ENCODE peak calls at places on chromosomes 7 and 10, in six cellular contexts. U is tibial nerve, M is fibroblast of lung, X is colonic mucosa, G is left lung, O is endothelial cell of umbilical vein. S is an unnamed sample.

GRCh38 chr10:114138581-114138980 is 35.4 kb downstream of the CCDC186 start:
- DNase-seq in U (no peak), M (no peak), X (no peak), G (no peak), O (peak; percentile 77), S (no peak)

GRCh38 chr10:117162093-117163021 is 24.3 kb upstream of the VAX1 start:
- DNase-seq in U (no peak), M (no peak), X (no peak), G (no peak), O (no peak), S (no peak)

GRCh38 chr10:48821111-48821510 is 118.5 kb downstream of the LRRC18 start:
- DNase-seq in U (no peak), M (no peak), X (no peak), G (no peak), O (no peak), S (no peak)

GRCh38 chr7:139583826-139584553 is 60.5 kb downstream of the CLEC2L start:
- DNase-seq in U (no peak), M (no peak), X (no peak), G (no peak), O (no peak), S (peak; percentile 5)

GRCh38 chr7:93902777-93903423 is 3.5 kb upstream of the GNGT1 start:
- DNase-seq in U (no peak), M (peak; percentile 63), X (peak; percentile 23), G (no peak), O (peak; percentile 83), S (peak; percentile 18)

GRCh38 chr10:85124592-85124991 is 796.2 kb downstream of the CCSER2 start:
- DNase-seq in U (no peak), M (no peak), X (no peak), G (peak; percentile 41), O (no peak), S (peak; percentile 25)

GRCh38 chr10:30751678-30752331 is 122.3 kb upstream of the LYZL2 start:
- DNase-seq in U (peak; percentile 74), M (peak; percentile 52), X (peak; percentile 56), G (peak; percentile 42), O (peak; percentile 76), S (no peak)

GRCh38 chr7:151891182-151891581 is 14.3 kb upstream of the PRKAG2 start:
- DNase-seq in U (no peak), M (no peak), X (peak; percentile 55), G (no peak), O (no peak), S (no peak)

GRCh38 chr7:85890244-85890811 is 703.5 kb upstream of the SEMA3D start:
- DNase-seq in U (no peak), M (peak; percentile 23), X (no peak), G (no peak), O (peak; percentile 28), S (no peak)

GRCh38 chr10:89295597-89295996 is 6.2 kb upstream of the IFIT2 start:
- DNase-seq in U (no peak), M (peak; percentile 71), X (no peak), G (no peak), O (no peak), S (no peak)

GRCh38 chr7:46173526-46174191 is 252.6 kb upstream of the IGFBP3 start:
- DNase-seq in U (no peak), M (peak; percentile 41), X (no peak), G (no peak), O (no peak), S (peak; percentile 79)

GRCh38 chr7:6228865-6229264 is 43.6 kb downstream of the CYTH3 start:
- DNase-seq in U (no peak), M (peak; percentile 37), X (no peak), G (no peak), O (peak; percentile 30), S (no peak)

GRCh38 chr10:127875916-127876315 is 16.8 kb downstream of the CLRN3 start:
- DNase-seq in U (no peak), M (no peak), X (peak; percentile 0), G (no peak), O (peak; percentile 11), S (no peak)

GRCh38 chr7:27189560-27190283 is 4.7 kb upstream of the HOXA11 start:
- DNase-seq in U (no peak), M (no peak), X (no peak), G (peak; percentile 10), O (no peak), S (no peak)

GRCh38 chr7:4815609-4816418 is 40.4 kb downstream of the AP5Z1 start:
- DNase-seq in U (no peak), M (no peak), X (no peak), G (no peak), O (no peak), S (no peak)

GRCh38 chr10:28664369-28664740 is 13.0 kb upstream of the BAMBI start:
- DNase-seq in U (no peak), M (peak; percentile 79), X (no peak), G (no peak), O (no peak), S (no peak)

GRCh38 chr7:51224811-51225581 is 91.6 kb downstream of the COBL start:
- DNase-seq in U (no peak), M (no peak), X (peak; percentile 88), G (peak; percentile 78), O (no peak), S (no peak)
- TF ChIP-seq CTCF in U (no peak), M (no peak), X (peak; percentile 53), G (peak; percentile 16), O (no peak), S (no peak)

GRCh38 chr7:130069179-130069977 is 956 bp upstream of the KLHDC10 start:
- DNase-seq in U (no peak), M (no peak), X (no peak), G (no peak), O (no peak), S (peak; percentile 36)

GRCh38 chr7:130069978-130070899 is at the start of gene KLHDC10:
- DNase-seq in U (peak; percentile 96), M (peak; percentile 99), X (peak; percentile 98), G (peak; percentile 97), O (peak; percentile 99), S (peak; percentile 97)

GRCh38 chr7:130071701-130072622 is 1.6 kb downstream of the KLHDC10 start:
- DNase-seq in U (no peak), M (peak; percentile 86), X (peak; percentile 62), G (no peak), O (peak; percentile 86), S (peak; percentile 74)

GRCh38 chr7:130065500-130066152 is 4.7 kb upstream of the KLHDC10 start:
- DNase-seq in U (no peak), M (no peak), X (no peak), G (no peak), O (no peak), S (peak; percentile 70)

GRCh38 chr7:130070900-130071622 is 727 bp downstream of the KLHDC10 start:
- DNase-seq in U (no peak), M (no peak), X (peak; percentile 27), G (no peak), O (peak; percentile 21), S (no peak)
- H3K4me1 ChIP-seq in U (peaks cover 12% of the 10 kb centered on the region), M (no peaks in the 10 kb centered on the region), X (peaks cover 4% of the 10 kb centered on the region), G (peaks cover 47% of the 10 kb centered on the region), O (peaks cover 32% of the 10 kb centered on the region), S (peaks cover 24% of the 10 kb centered on the region)

DNA sequence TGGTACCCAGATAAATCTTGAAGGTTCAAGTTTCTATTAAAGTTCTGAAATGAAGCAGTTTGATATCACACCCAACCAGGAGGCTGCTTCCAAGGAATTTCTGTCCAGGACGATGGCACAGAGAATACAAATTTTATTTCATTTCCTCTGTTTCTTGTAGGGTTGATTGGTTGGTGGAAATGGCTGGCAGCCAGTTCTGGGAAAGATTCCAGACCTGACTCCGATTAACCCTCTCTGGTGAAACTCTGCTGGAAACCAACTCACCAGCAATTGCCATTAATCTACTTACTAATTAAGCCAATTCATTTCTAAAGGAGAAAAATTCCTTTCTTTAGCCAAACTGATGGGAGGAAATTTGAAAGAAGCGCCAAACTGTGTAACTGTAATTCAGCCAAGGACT is 10.6 kb downstream of the PTF1A start:
- DNase-seq in U (no peak), M (no peak), X (no peak), G (no peak), O (no peak), S (no peak)
- H3K27me3 ChIP-seq in U (peaks cover 54% of the 10 kb centered on the region), M (peaks cover 14% of the 10 kb centered on the region), X (peaks cover 28% of the 10 kb centered on the region), G (peaks cover 78% of the 10 kb centered on the region), O (peaks cover 58% of the 10 kb centered on the region), S (no peaks in the 10 kb centered on the region)

GRCh38 chr7:137289101-137289500 is 54.4 kb downstream of the PTN start:
- DNase-seq in U (no peak), M (no peak), X (no peak), G (no peak), O (no peak), S (no peak)

GRCh38 chr7:137282043-137282442 is 61.5 kb downstream of the PTN start:
- DNase-seq in U (no peak), M (no peak), X (no peak), G (no peak), O (no peak), S (no peak)

GRCh38 chr7:137283147-137283546 is 60.4 kb downstream of the PTN start:
- DNase-seq in U (no peak), M (no peak), X (no peak), G (no peak), O (no peak), S (no peak)

DNA sequence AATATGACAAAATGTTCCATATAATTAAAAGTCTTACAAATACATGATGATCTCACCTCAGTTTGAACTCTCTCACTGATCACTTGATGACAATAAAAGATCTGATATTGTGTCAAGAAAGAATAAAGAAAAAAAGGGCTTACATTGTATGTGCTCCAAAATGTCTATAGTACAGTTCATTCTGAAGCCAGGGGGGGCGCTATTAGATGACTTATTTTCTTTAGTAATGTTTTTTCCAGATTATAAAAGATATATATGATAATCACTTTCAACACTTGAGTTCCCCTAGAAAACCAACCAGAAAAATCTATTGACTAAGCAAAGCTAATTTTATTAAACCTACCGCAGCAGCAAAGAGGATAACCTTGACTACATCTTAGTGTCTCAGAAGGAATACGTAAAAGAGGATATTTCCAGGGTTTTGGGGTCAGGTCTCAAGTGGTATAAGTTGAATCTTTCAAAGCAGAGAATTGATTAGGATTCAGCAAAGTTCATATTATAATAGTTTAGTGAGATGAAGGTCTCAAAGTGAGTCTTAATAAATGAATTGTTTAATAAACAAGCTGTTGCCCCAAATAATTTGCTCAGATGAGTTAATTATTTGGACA is 55.8 kb downstream of the PTN start:
- DNase-seq in U (no peak), M (no peak), X (no peak), G (no peak), O (peak; percentile 1), S (no peak)
- TF ChIP-seq CTCF in U (no peak), M (peak; percentile 19), X (no peak), G (no peak), O (no peak), S (peak; percentile 22)

GRCh38 chr10:71259282-71259681 is 46.9 kb downstream of the UNC5B start:
- DNase-seq in U (no peak), M (no peak), X (no peak), G (no peak), O (no peak), S (no peak)
- H3K4me1 ChIP-seq in U (no peaks in the 10 kb centered on the region), M (peaks cover 16% of the 10 kb centered on the region), X (peaks cover 16% of the 10 kb centered on the region), G (peaks cover 24% of the 10 kb centered on the region), O (peaks cover 24% of the 10 kb centered on the region), S (peaks cover 27% of the 10 kb centered on the region)

DNA sequence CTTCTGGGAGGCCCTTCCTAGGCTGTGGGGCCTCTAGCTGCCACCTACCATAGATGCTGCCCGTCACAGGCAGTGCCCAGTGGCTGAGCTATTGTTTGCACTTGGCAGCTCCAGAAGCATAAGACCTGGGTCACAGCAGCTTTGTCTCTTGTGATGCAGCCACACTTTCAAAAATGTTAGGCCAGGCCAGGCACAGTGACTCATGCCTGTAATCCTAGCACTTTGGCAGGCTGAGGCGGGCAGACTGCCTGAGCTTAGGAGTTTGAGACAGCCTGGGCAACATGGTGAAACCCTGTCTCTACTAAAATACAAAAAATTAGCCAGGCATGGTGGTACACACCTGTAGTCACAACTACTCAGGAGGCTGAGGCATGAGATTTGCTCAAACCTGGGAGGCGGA is 9.5 kb upstream of the KAZALD1 start:
- DNase-seq in U (no peak), M (peak; percentile 78), X (no peak), G (no peak), O (no peak), S (no peak)
- H3K27me3 ChIP-seq in U (peaks cover 54% of the 10 kb centered on the region), M (peaks cover 22% of the 10 kb centered on the region), X (peaks cover 26% of the 10 kb centered on the region), G (peaks cover 45% of the 10 kb centered on the region), O (peaks cover 28% of the 10 kb centered on the region), S (no peaks in the 10 kb centered on the region)